ENCODE peak calls at places on chromosomes 2 and 18, in seven cellular contexts. E is PC-9, O is HCT116, N is keratinocyte, P is H9, T is K562, L is A549. V is an unnamed sample. For H3K4me1, the result is how much of the 10 kb centered on the place peaks cover.

GRCh38 chr18:45437399-45437798 is 177.9 kb upstream of the SLC14A2 start:
- DNase-seq in N (no peak), L (no peak), E (no peak), O (no peak), P (no peak), T (no peak), V (no peak)

GRCh38 chr2:191264647-191265079 is 19.5 kb downstream of the MYO1B start:
- DNase-seq in E (no peak), P (no peak), T (no peak), L (no peak), N (no peak), O (no peak), V (peak)

GRCh38 chr2:98793275-98793674 is 62.3 kb upstream of the MGAT4A start:
- DNase-seq in T (no peak), E (peak), O (no peak), L (no peak), N (no peak), P (no peak), V (no peak)

GRCh38 chr2:23994567-23994966 is 15.3 kb upstream of the MFSD2B start:
- DNase-seq in E (no peak), P (no peak), N (no peak), T (no peak), L (no peak), O (no peak), V (no peak)

GRCh38 chr2:187009483-187010239 is 160.7 kb upstream of the ZSWIM2 start:
- DNase-seq in N (peak), T (no peak), E (no peak), O (no peak), L (peak), P (no peak), V (no peak)

GRCh38 chr2:26850002-26850431 is 2.1 kb downstream of the DPYSL5 start:
- DNase-seq in N (no peak), P (no peak), L (no peak), E (no peak), O (no peak), T (peak), V (no peak)

GRCh38 chr2:62014102-62014501 is 108.6 kb downstream of the COMMD1 start:
- DNase-seq in T (no peak), O (no peak), N (no peak), P (no peak), L (peak), E (no peak), V (peak)

GRCh38 chr2:127647242-127648190 is 1.6 kb downstream of the GPR17 start:
- DNase-seq in P (no peak), O (no peak), E (no peak), L (no peak), T (no peak), N (no peak), V (peak)

GRCh38 chr2:113910110-113910717 is 20.3 kb downstream of the ACTR3 start:
- DNase-seq in N (no peak), L (no peak), E (no peak), O (peak), T (no peak), P (no peak), V (peak)

GRCh38 chr2:217897816-217898806 is 104.7 kb downstream of the TNS1 start:
- DNase-seq in N (no peak), L (no peak), P (no peak), T (no peak), O (no peak), E (no peak), V (no peak)

GRCh38 chr2:186201371-186201770 is 284.7 kb upstream of the ZC3H15 start:
- DNase-seq in O (no peak), L (no peak), P (no peak), E (no peak), N (no peak), T (no peak), V (no peak)

GRCh38 chr18:9057646-9058045 is 44.9 kb upstream of the NDUFV2 start:
- DNase-seq in L (no peak), T (no peak), N (no peak), O (no peak), E (no peak), P (no peak), V (no peak)

GRCh38 chr18:70280007-70280925 is 8.6 kb upstream of the SOCS6 start:
- DNase-seq in E (no peak), L (peak), T (no peak), N (peak), O (peak), P (no peak), V (peak)

GRCh38 chr18:26764177-26764576 is 101.3 kb downstream of the AQP4 start:
- DNase-seq in L (no peak), E (no peak), T (no peak), N (no peak), P (no peak), O (no peak), V (no peak)

GRCh38 chr2:223998983-223999382 is 40.1 kb downstream of the SERPINE2 start:
- DNase-seq in E (no peak), O (no peak), T (no peak), P (no peak), L (no peak), N (no peak), V (no peak)

GRCh38 chr2:205822578-205822977 is 140.3 kb downstream of the NRP2 start:
- DNase-seq in T (no peak), L (no peak), P (no peak), O (no peak), E (no peak), N (peak), V (peak)

GRCh38 chr2:64404743-64405142 is 49.2 kb upstream of the LGALSL start:
- DNase-seq in T (peak), L (no peak), O (no peak), E (no peak), N (no peak), P (peak), V (peak)

GRCh38 chr18:12015697-12016062 is 34.4 kb downstream of the IMPA2 start:
- DNase-seq in L (no peak), E (no peak), O (no peak), N (no peak), P (no peak), T (no peak), V (peak)

GRCh38 chr2:183035298-183035953 is 2.8 kb downstream of the NCKAP1 start:
- DNase-seq in L (peak), T (no peak), N (peak), O (no peak), E (no peak), P (no peak), V (peak)

GRCh38 chr2:14743883-14744282 is 111.4 kb downstream of the LRATD1 start:
- DNase-seq in E (no peak), O (no peak), N (peak), P (no peak), T (no peak), L (no peak), V (no peak)

GRCh38 chr2:172461591-172462392 is 34.4 kb downstream of the ITGA6 start:
- DNase-seq in O (no peak), P (peak), N (no peak), E (peak), L (peak), T (peak), V (peak)

GRCh38 chr2:24183369-24184069 is 8.7 kb downstream of the FAM228A start:
- DNase-seq in T (no peak), P (no peak), N (no peak), E (no peak), L (no peak), O (no peak), V (no peak)

GRCh38 chr2:197269173-197269572 is 41.4 kb downstream of the ANKRD44 start:
- DNase-seq in E (no peak), L (no peak), P (no peak), O (no peak), N (no peak), T (no peak), V (peak)

GRCh38 chr2:199431748-199432213 is 26.0 kb downstream of the SATB2 start:
- DNase-seq in E (no peak), N (no peak), L (peak), P (peak), O (peak), T (no peak), V (no peak)

GRCh38 chr2:5868891-5869400 is 176.8 kb downstream of the SOX11 start:
- DNase-seq in L (no peak), P (no peak), E (no peak), T (no peak), O (no peak), N (no peak), V (no peak)

GRCh38 chr2:178450574-178451429 is at the start of the genes PJVK and PRKRA:
- DNase-seq in E (peak), P (peak), L (peak), N (peak), T (peak), O (peak), V (peak)

GRCh38 chr2:178449700-178450573 is 1.0 kb downstream of the PRKRA start:
- DNase-seq in E (no peak), P (no peak), T (no peak), O (no peak), N (no peak), L (no peak), V (peak)

GRCh38 chr2:178452870-178453269 is 1.7 kb downstream of the PJVK start:
- DNase-seq in P (no peak), T (no peak), O (no peak), E (no peak), N (no peak), L (no peak), V (no peak)

GRCh38 chr2:178452334-178452733 is 1.2 kb downstream of the PJVK start:
- DNase-seq in E (no peak), P (no peak), T (no peak), L (no peak), N (no peak), O (no peak), V (no peak)

DNA sequence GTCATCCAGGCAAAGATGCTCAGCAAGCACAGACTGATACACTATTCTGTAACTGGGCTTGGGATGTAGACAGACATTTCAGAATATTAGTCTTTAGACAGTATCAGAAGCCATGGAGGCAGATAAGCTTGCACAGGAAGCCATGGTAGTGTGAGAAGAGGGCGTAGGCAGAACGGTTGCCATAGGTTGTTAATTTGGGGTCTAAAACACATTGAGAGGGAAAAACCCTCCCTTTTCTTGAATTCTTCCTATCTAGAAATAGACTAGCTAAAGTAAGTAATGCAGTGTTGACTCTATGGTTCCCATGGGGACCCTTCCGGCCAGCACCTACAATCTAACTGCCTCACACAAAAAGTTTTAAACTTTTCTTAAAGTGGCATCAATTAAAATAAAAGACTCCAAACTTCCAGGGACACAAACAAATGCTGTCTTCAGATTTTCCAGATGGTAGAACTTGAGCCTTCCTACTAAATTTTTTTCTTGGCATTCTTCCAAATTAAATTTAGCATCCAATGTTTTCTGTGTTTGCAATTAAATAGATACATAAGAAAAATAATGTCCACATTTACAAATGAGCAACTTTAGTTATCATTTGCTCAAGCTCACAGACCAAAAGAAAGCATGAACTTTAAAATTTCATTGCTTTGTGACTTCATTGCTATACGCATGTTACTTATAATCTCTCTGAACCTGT is 1.9 kb downstream of the PRKRA start:
- DNase-seq in N (no peak), O (no peak), E (no peak), P (no peak), T (no peak), L (no peak), V (no peak)
- H3K4me1 ChIP-seq in N (under half), O (under half), E (under half), P (under half), T (under half), L (under half), V (under half)

DNA sequence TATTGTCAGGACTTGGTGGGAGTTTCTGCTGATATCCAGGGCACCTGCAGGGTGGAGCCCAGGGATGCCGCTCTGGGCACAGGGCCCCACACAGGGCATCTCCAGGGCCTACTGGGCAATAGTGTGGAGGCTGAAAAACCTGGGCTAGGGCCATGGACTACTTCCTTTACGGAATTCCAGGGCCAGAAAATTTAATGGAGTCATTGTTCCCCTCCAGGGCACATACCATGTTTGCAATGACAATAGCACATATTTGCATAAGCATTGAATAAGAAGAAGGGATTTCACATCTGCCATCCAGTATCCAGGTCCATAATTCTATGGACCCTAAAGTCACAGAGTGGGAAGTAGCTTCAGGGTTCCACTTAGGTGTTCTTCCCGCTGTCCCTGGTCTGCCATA is 103.8 kb upstream of the TPO start:
- DNase-seq in L (no peak), N (no peak), P (no peak), T (no peak), E (no peak), O (no peak), V (no peak)
- H3K4me2 ChIP-seq in L (no peak), N (no peak), P (no peak), T (no peak), E (no peak), O (no peak), V (no peak)

DNA sequence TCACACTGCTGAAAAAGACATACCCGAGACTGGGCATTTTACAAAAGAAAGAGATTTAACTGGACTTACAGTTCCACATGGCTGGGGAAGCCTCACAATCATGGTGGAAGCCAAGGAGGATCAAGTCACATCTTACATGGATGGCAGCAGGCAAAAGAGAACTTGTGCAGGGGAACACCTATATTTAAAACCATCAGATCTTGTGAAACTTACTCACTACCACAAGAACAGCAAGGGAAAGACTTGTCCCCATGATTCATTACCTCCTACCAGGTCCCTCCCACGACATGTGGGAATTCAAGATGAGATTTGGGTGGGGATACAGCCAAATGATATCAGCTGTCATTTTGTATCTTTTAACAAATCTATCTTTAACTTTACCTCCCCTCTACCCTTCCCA is 251.1 kb upstream of the RASGRP3 start:
- DNase-seq in T (no peak), E (no peak), P (no peak), O (no peak), N (no peak), L (no peak), V (no peak)
- H3K4me1 ChIP-seq in T (under half), E (under half), P (under half), O (under half), N (under half), L (under half), V (under half)

GRCh38 chr2:21915201-21915600 is 791.4 kb downstream of the TDRD15 start:
- DNase-seq in N (no peak), E (no peak), P (no peak), T (no peak), O (no peak), L (no peak), V (no peak)

GRCh38 chr2:21916934-21917522 is 793.3 kb downstream of the TDRD15 start:
- DNase-seq in P (no peak), E (no peak), N (no peak), O (no peak), T (no peak), L (no peak), V (no peak)

GRCh38 chr2:21910832-21911507 is 787.2 kb downstream of the TDRD15 start:
- DNase-seq in T (no peak), O (no peak), L (no peak), E (no peak), P (no peak), N (no peak), V (no peak)

GRCh38 chr2:21912405-21912804 is 788.6 kb downstream of the TDRD15 start:
- DNase-seq in T (no peak), P (no peak), L (no peak), E (no peak), O (no peak), N (no peak), V (no peak)
- H3K4me2 ChIP-seq in T (no peak), P (no peak), L (no peak), E (no peak), O (no peak), N (no peak), V (no peak)

GRCh38 chr18:78778651-78779050 is 201.0 kb upstream of the SALL3 start:
- DNase-seq in N (no peak), P (no peak), L (no peak), O (no peak), E (no peak), T (no peak), V (no peak)
- H3K4me1 ChIP-seq in N (under half), P (under half), L (under half), O (under half), E (under half), T (under half), V (under half)